ENCODE peak calls at places on chromosome 2, in nine cellular contexts. L is HFF-Myc, M is body of pancreas, R is esophagus squamous epithelium, Q is SK-N-SH, X is heart left ventricle, Y is right lobe of liver, H is astrocyte of the spinal cord, P is NB4. J is an unnamed sample.
A peak's percentile ranks its signal among the peaks of the same experiment; 100 is the strongest.

GRCh38 chr2:211093743-211094303 is 537.4 kb downstream of the CPS1 start:
- DNase-seq in L (no peak), Y (no peak), Q (peak; percentile 3), M (no peak), H (no peak), R (no peak), X (no peak), P (peak; percentile 16), J (no peak)

GRCh38 chr2:177535968-177536514 is 143.5 kb downstream of the AGPS start:
- DNase-seq in Y (no peak), P (no peak), H (no peak), R (no peak), L (no peak), M (no peak), X (no peak), Q (no peak), J (no peak)

GRCh38 chr2:181120625-181121024 is 140.2 kb downstream of the UBE2E3 start:
- DNase-seq in Q (no peak), M (no peak), R (no peak), P (no peak), X (no peak), L (no peak), Y (no peak), H (peak; percentile 10), J (peak; percentile 23)

GRCh38 chr2:69242651-69243051 is 144.4 kb downstream of the GFPT1 start:
- DNase-seq in R (no peak), M (no peak), L (peak; percentile 95), Q (no peak), H (peak; percentile 20), P (no peak), X (no peak), Y (no peak), J (peak; percentile 98)

GRCh38 chr2:70985956-70986355 is 7.5 kb downstream of the ANKRD53 start:
- DNase-seq in R (no peak), M (no peak), L (no peak), P (no peak), X (no peak), H (no peak), Y (no peak), Q (no peak), J (no peak)

GRCh38 chr2:38652431-38653273 is 13.3 kb upstream of the GALM start:
- DNase-seq in P (peak; percentile 45), L (no peak), R (no peak), X (no peak), M (no peak), Q (no peak), Y (no peak), H (no peak), J (no peak)

GRCh38 chr2:236862961-236863728 is 222.5 kb upstream of the COPS8 start:
- DNase-seq in Y (no peak), Q (no peak), M (no peak), R (no peak), H (peak; percentile 81), P (no peak), X (no peak), L (peak; percentile 90), J (peak; percentile 91)

GRCh38 chr2:85037622-85038021 is 66.7 kb downstream of the KCMF1 start:
- DNase-seq in R (no peak), L (no peak), P (no peak), H (no peak), Q (no peak), X (no peak), Y (no peak), M (no peak), J (no peak)

GRCh38 chr2:129646107-129646506 is 333.4 kb upstream of the RAB6C start:
- DNase-seq in M (no peak), R (no peak), Y (no peak), H (no peak), X (no peak), Q (no peak), P (no peak), L (no peak), J (no peak)

GRCh38 chr2:31253344-31254155 is 19.6 kb downstream of the EHD3 start:
- DNase-seq in M (no peak), R (no peak), Y (no peak), L (no peak), Q (no peak), X (no peak), P (no peak), H (no peak), J (no peak)
- TF ChIP-seq CTCF in M (no peak), R (peak; percentile 24), Y (no peak), L (no peak), Q (no peak), X (no peak), P (no peak), H (no peak), J (no peak)

GRCh38 chr2:44952143-44952805 is 10.8 kb downstream of the SIX3 start:
- DNase-seq in M (peak; percentile 51), R (no peak), Y (no peak), P (peak; percentile 83), X (no peak), H (peak; percentile 53), L (no peak), Q (peak; percentile 76), J (no peak)

GRCh38 chr2:44951124-44951523 is 9.6 kb downstream of the SIX3 start:
- DNase-seq in Y (no peak), R (no peak), P (no peak), L (no peak), Q (no peak), M (no peak), X (no peak), H (no peak), J (no peak)

GRCh38 chr2:44952806-44953685 is 11.5 kb downstream of the SIX3 start:
- DNase-seq in P (no peak), Y (no peak), M (no peak), H (no peak), R (no peak), L (no peak), X (no peak), Q (no peak), J (no peak)

GRCh38 chr2:44950646-44951045 is 9.1 kb downstream of the SIX3 start:
- DNase-seq in M (no peak), P (no peak), Y (no peak), R (no peak), X (no peak), H (no peak), Q (no peak), L (no peak), J (no peak)

GRCh38 chr2:44951714-44952113 is 10.2 kb downstream of the SIX3 start:
- DNase-seq in M (no peak), Y (no peak), X (no peak), L (no peak), P (peak; percentile 40), H (no peak), R (no peak), Q (no peak), J (no peak)
- H3K4me3 ChIP-seq in M (no peak overlapping the region), Y (no peak overlapping the region), X (peak overlapping the region; percentile 55), L (no peak overlapping the region), P (no peak overlapping the region), H (peak overlapping the region; percentile 7), R (peak overlapping the region; percentile 30), Q (no peak overlapping the region), J (no peak overlapping the region)

DNA sequence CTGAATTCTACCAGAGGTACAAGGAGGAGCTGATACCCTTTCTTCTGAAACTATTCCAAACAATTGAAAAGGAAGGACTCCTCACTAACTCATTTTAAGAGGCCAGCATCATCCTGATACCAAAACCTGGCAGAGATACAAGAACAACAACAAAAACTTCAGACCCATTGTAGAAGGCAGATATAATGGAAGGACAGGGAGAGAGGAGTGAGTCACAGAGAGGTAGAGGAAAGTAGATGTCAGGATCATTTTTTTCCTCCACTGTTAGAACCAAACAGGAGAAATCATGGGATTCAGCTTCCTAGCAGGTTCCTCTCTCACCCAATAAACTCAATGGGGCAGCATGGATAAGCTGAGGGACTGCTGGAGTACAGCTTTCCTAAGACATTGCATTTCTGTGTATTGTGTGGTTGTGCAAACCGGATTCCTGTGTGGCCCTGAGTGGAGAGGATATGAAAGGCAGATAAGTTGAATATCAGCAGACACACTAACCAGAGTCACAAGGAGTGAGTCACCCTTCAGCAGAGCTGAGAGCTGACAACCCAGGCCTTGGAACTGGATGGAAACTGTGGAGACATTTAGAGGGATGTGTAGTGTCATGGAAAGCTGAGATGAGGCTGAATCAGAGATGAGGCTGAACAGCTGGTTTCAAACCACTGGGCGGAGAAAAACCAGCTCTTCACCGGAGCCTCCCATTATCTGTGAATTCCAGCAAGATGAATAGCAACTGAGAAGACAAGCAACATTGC is 60.9 kb upstream of the MMADHC start:
- DNase-seq in X (peak; percentile 43), R (no peak), P (no peak), Q (no peak), H (peak; percentile 93), L (peak; percentile 88), M (peak; percentile 12), Y (no peak), J (peak; percentile 97)
- TF ChIP-seq CTCF in X (no peak), R (no peak), P (no peak), Q (peak; percentile 20), H (no peak), L (no peak), M (no peak), Y (no peak), J (no peak)

GRCh38 chr2:58035352-58035751 is 11.3 kb upstream of the VRK2 start:
- DNase-seq in P (no peak), L (no peak), Y (no peak), M (no peak), H (no peak), Q (no peak), R (no peak), X (no peak), J (no peak)

GRCh38 chr2:58030789-58031188 is 15.8 kb upstream of the VRK2 start:
- DNase-seq in L (peak; percentile 10), R (no peak), X (no peak), M (no peak), Y (no peak), P (no peak), Q (no peak), H (peak; percentile 16), J (no peak)

GRCh38 chr2:58032751-58033055 is 13.9 kb upstream of the VRK2 start:
- DNase-seq in X (no peak), R (no peak), Y (no peak), P (no peak), L (no peak), Q (no peak), M (no peak), H (no peak), J (no peak)

GRCh38 chr2:58033530-58033929 is 13.1 kb upstream of the VRK2 start:
- DNase-seq in M (no peak), L (no peak), Q (no peak), X (no peak), P (no peak), R (no peak), Y (no peak), H (no peak), J (no peak)

GRCh38 chr2:58032016-58032750 is 14.4 kb upstream of the VRK2 start:
- DNase-seq in Y (no peak), H (peak; percentile 43), R (no peak), L (no peak), P (peak; percentile 65), M (no peak), X (no peak), Q (no peak), J (no peak)
- H3K4me3 ChIP-seq in Y (no peak overlapping the region), H (no peak overlapping the region), R (no peak overlapping the region), L (no peak overlapping the region), P (no peak overlapping the region), M (no peak overlapping the region), X (no peak overlapping the region), Q (no peak overlapping the region), J (no peak overlapping the region)

GRCh38 chr2:89849731-89850130 is 1158.3 kb downstream of the RPIA start:
- DNase-seq in X (no peak), Q (no peak), H (no peak), L (no peak), Y (no peak), R (no peak), M (no peak), P (no peak), J (no peak)
- TF ChIP-seq CTCF in X (no peak), Q (no peak), H (no peak), L (no peak), Y (no peak), R (no peak), M (no peak), P (no peak), J (no peak)

GRCh38 chr2:219911541-219911940 is 284.1 kb downstream of the SLC4A3 start:
- DNase-seq in R (no peak), X (no peak), Q (no peak), H (no peak), P (no peak), L (no peak), Y (no peak), M (no peak), J (no peak)
- H3K4me3 ChIP-seq in R (no peak overlapping the region), X (no peak overlapping the region), Q (no peak overlapping the region), H (no peak overlapping the region), P (no peak overlapping the region), L (no peak overlapping the region), Y (no peak overlapping the region), M (no peak overlapping the region), J (no peak overlapping the region)

J was measured in AG09309.